ENCODE peak calls at places on chromosomes 7 and 10, in six cellular contexts. T is Panc1, L is WTC11, Y is left ventricle myocardium inferior, I is endothelial cell, D is upper lobe of right lung. A is an unnamed sample.

GRCh38 chr10:98158576-98158975 is 24.1 kb downstream of the R3HCC1L start:
- DNase-seq in I (no peak), D (no peak), T (no peak), Y (no peak), L (no peak), A (no peak)

GRCh38 chr10:30095811-30096422 is 36.5 kb upstream of the JCAD start:
- DNase-seq in Y (no peak), I (no peak), D (no peak), T (no peak), L (no peak), A (no peak)

GRCh38 chr7:102321351-102322201 is 34.7 kb downstream of the SPDYE6 start:
- DNase-seq in Y (no peak), L (peak; percentile 74), T (no peak), I (peak; percentile 46), D (peak; percentile 63), A (no peak)

GRCh38 chr10:25061711-25062455 is 45.5 kb downstream of the THNSL1 start:
- DNase-seq in I (no peak), T (no peak), Y (no peak), D (no peak), L (no peak), A (peak; percentile 20)

GRCh38 chr10:125441151-125441550 is 241.8 kb downstream of the TEX36 start:
- DNase-seq in D (no peak), Y (no peak), L (no peak), I (no peak), T (no peak), A (no peak)

GRCh38 chr7:155985518-155986427 is 173.5 kb upstream of the SHH start:
- DNase-seq in T (no peak), D (peak; percentile 51), Y (no peak), I (no peak), L (no peak), A (no peak)

GRCh38 chr7:131507592-131508331 is 48.7 kb downstream of the PODXL start:
- DNase-seq in L (peak; percentile 81), T (peak; percentile 52), I (peak; percentile 82), Y (peak; percentile 87), D (peak; percentile 89), A (peak; percentile 64)

GRCh38 chr10:51892965-51893658 is 193.7 kb upstream of the CSTF2T start:
- DNase-seq in T (no peak), L (peak; percentile 36), Y (no peak), I (peak; percentile 12), D (no peak), A (no peak)

GRCh38 chr10:94785211-94785610 is 22.7 kb downstream of the CYP2C19 start:
- DNase-seq in T (no peak), D (no peak), Y (no peak), L (no peak), I (no peak), A (no peak)

GRCh38 chr10:3554121-3554522 is 230.9 kb downstream of the KLF6 start:
- DNase-seq in L (no peak), T (no peak), I (no peak), Y (no peak), D (no peak), A (no peak)

GRCh38 chr7:98049034-98049433 is 57.6 kb upstream of the LMTK2 start:
- DNase-seq in Y (no peak), D (no peak), T (no peak), L (peak; percentile 23), I (no peak), A (no peak)

GRCh38 chr7:135253851-135254815 is 20.5 kb downstream of the STRA8 start:
- DNase-seq in Y (peak; percentile 51), L (no peak), D (peak; percentile 73), T (peak; percentile 35), I (peak; percentile 12), A (peak; percentile 57)

GRCh38 chr7:97155897-97156418 is 38.5 kb downstream of the SDHAF3 start:
- DNase-seq in Y (no peak), D (no peak), L (no peak), I (no peak), T (no peak), A (no peak)

GRCh38 chr10:128070161-128070560 is 56.1 kb downstream of the MKI67 start:
- DNase-seq in T (no peak), L (no peak), I (no peak), D (peak; percentile 29), Y (no peak), A (no peak)

GRCh38 chr10:89373916-89374711 is 3.7 kb upstream of the IFIT1B start:
- DNase-seq in D (no peak), T (peak; percentile 78), L (no peak), I (no peak), Y (peak; percentile 69), A (peak; percentile 94)

GRCh38 chr10:82856953-82857352 is 982.0 kb downstream of the NRG3 start:
- DNase-seq in D (no peak), T (no peak), Y (no peak), I (no peak), L (no peak), A (no peak)

GRCh38 chr7:44617225-44617885 is 10.9 kb downstream of the OGDH start:
- DNase-seq in Y (no peak), D (no peak), T (no peak), I (no peak), L (no peak), A (peak; percentile 77)

GRCh38 chr7:27555670-27556069 is 107.0 kb downstream of the HIBADH start:
- DNase-seq in Y (no peak), I (no peak), T (no peak), D (no peak), L (no peak), A (no peak)

GRCh38 chr10:6171891-6172354 is 30.8 kb upstream of the PFKFB3 start:
- DNase-seq in D (no peak), L (no peak), Y (peak; percentile 61), T (no peak), I (no peak), A (peak; percentile 91)

GRCh38 chr7:116601426-116601825 is 70.6 kb upstream of the MET start:
- DNase-seq in T (no peak), Y (no peak), L (no peak), D (no peak), I (no peak), A (no peak)

GRCh38 chr10:96651998-96652431 is 65.2 kb upstream of the TM9SF3 start:
- DNase-seq in D (no peak), T (no peak), Y (no peak), L (no peak), I (no peak), A (no peak)

GRCh38 chr7:17477182-17477581 is 178.7 kb downstream of the AHR start:
- DNase-seq in D (no peak), L (no peak), Y (no peak), I (no peak), T (no peak), A (peak; percentile 20)

GRCh38 chr10:44650576-44651394 is 260.4 kb upstream of the TMEM72 start:
- DNase-seq in I (no peak), Y (peak; percentile 20), D (no peak), L (no peak), T (no peak), A (no peak)

GRCh38 chr7:99201027-99201426 is 6.9 kb downstream of the KPNA7 start:
- DNase-seq in I (no peak), L (no peak), Y (no peak), D (no peak), T (peak; percentile 74), A (peak; percentile 93)

GRCh38 chr10:107898392-107898791 is 733.9 kb upstream of the SORCS1 start:
- DNase-seq in L (no peak), I (no peak), D (no peak), Y (no peak), T (no peak), A (no peak)

GRCh38 chr10:24622781-24623301 is 100.8 kb downstream of the ARHGAP21 start:
- DNase-seq in T (no peak), Y (no peak), L (no peak), D (no peak), I (no peak), A (no peak)

GRCh38 chr10:16995867-16996529 is 133.6 kb downstream of the CUBN start:
- DNase-seq in Y (no peak), I (peak; percentile 41), T (no peak), D (no peak), L (no peak), A (peak; percentile 66)

GRCh38 chr7:1940402-1940786 is 270.3 kb downstream of the ELFN1 start:
- DNase-seq in T (no peak), Y (peak; percentile 64), L (no peak), D (peak; percentile 92), I (no peak), A (no peak)

GRCh38 chr7:26735976-26736600 is 128.3 kb downstream of the SKAP2 start:
- DNase-seq in T (no peak), D (no peak), I (no peak), Y (no peak), L (no peak), A (no peak)

DNA sequence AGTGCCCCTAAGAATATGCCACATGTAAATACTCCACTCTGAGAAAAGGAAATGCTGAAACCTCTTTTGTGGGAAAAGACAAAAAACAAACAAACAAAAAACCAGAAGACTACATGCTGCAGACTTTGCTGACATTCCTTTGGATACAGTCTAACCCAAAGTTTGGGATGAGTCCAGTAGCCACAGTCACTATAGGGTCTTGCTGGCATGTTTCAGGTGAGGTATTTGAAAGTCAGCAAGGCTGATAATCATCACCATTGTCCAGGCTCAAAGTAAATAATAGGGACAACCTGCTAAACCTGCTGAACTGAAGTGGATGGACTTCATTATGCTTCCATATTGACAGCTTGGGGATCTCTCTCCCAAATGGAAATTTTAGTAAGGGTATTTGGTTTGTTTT is 1087.0 kb upstream of the LRRTM3 start:
- DNase-seq in I (no peak), D (no peak), Y (no peak), L (no peak), T (no peak), A (no peak)
- TF ChIP-seq CTCF in I (no peak), D (no peak), Y (no peak), L (no peak), T (no peak), A (no peak)

GRCh38 chr7:34845666-34846361 is 187.8 kb downstream of the NPSR1 start:
- DNase-seq in D (no peak), Y (no peak), T (no peak), L (no peak), I (no peak), A (no peak)
- TF ChIP-seq CTCF in D (no peak), Y (no peak), T (peak; percentile 9), L (no peak), I (no peak), A (no peak)

GRCh38 chr10:130707389-130707979 is 571.3 kb downstream of the GLRX3 start:
- DNase-seq in I (no peak), D (no peak), L (no peak), T (no peak), Y (no peak), A (no peak)
- TF ChIP-seq CTCF in I (no peak), D (no peak), L (no peak), T (no peak), Y (no peak), A (no peak)

GRCh38 chr7:46652317-46652716 is 731.2 kb upstream of the IGFBP3 start:
- DNase-seq in D (no peak), Y (no peak), I (no peak), L (no peak), T (no peak), A (no peak)

GRCh38 chr7:46658281-46658680 is 737.2 kb upstream of the IGFBP3 start:
- DNase-seq in L (no peak), Y (no peak), I (no peak), T (no peak), D (no peak), A (no peak)

GRCh38 chr7:46653848-46654247 is 732.8 kb upstream of the IGFBP3 start:
- DNase-seq in T (no peak), L (no peak), Y (no peak), I (no peak), D (no peak), A (no peak)

GRCh38 chr7:46651561-46652088 is 730.6 kb upstream of the IGFBP3 start:
- DNase-seq in T (no peak), I (no peak), L (no peak), D (no peak), Y (no peak), A (no peak)

GRCh38 chr7:46654546-46655443 is 733.7 kb upstream of the IGFBP3 start:
- DNase-seq in T (no peak), I (no peak), Y (no peak), D (no peak), L (no peak), A (no peak)
- TF ChIP-seq CTCF in T (no peak), I (no peak), Y (no peak), D (no peak), L (no peak), A (peak; percentile 45)